ENCODE peak calls at places on chromosomes 5 and 9, in six cellular contexts. K, H, M, Q, S and O are unnamed samples.

GRCh38 chr9:123470121-123470851 is 114.3 kb downstream of the CRB2 start:
- DNase-seq in M (no peak), K (no peak), H (no peak), S (no peak), Q (no peak), O (no peak)

GRCh38 chr5:5270958-5271605 is 131.0 kb downstream of the ADAMTS16 start:
- DNase-seq in Q (peak), K (no peak), H (peak), M (peak), S (peak), O (peak)

GRCh38 chr5:82984786-82985762 is 92.1 kb downstream of the TMEM167A start:
- DNase-seq in K (no peak), M (no peak), S (no peak), Q (no peak), H (peak), O (no peak)

GRCh38 chr5:145101246-145101645 is 733.9 kb downstream of the PRELID2 start:
- DNase-seq in K (no peak), H (peak), S (peak), M (no peak), Q (peak), O (no peak)

GRCh38 chr5:172735141-172735831 is 35.7 kb downstream of the DUSP1 start:
- DNase-seq in M (no peak), K (peak), Q (no peak), S (no peak), H (no peak), O (peak)

GRCh38 chr9:95088421-95089161 is 228.9 kb downstream of the FANCC start:
- DNase-seq in Q (no peak), H (no peak), S (peak), K (peak), M (no peak), O (no peak)

GRCh38 chr5:143968071-143968878 is 156.3 kb downstream of the HMHB1 start:
- DNase-seq in K (no peak), M (no peak), Q (peak), H (peak), S (peak), O (no peak)

GRCh38 chr5:10064546-10065215 is 185.0 kb downstream of the ATPSCKMT start:
- DNase-seq in S (no peak), H (no peak), Q (no peak), M (no peak), K (no peak), O (no peak)

GRCh38 chr9:35526087-35526801 is 36.3 kb downstream of the RUSC2 start:
- DNase-seq in Q (no peak), M (no peak), H (peak), S (no peak), K (no peak), O (no peak)

GRCh38 chr5:132471944-132472343 is 18.6 kb downstream of the IRF1 start:
- DNase-seq in S (no peak), Q (no peak), H (no peak), M (no peak), K (peak), O (peak)

GRCh38 chr5:123673107-123673506 is 161.1 kb downstream of the CSNK1G3 start:
- DNase-seq in M (no peak), K (no peak), S (peak), H (peak), Q (no peak), O (no peak)

GRCh38 chr5:180070726-180071417 is 687 bp downstream of the RNF130 start:
- DNase-seq in Q (peak), K (no peak), M (peak), S (peak), H (peak), O (no peak)

GRCh38 chr5:159341145-159341544 is 10.9 kb upstream of the IL12B start:
- DNase-seq in Q (no peak), K (no peak), H (peak), M (no peak), S (no peak), O (no peak)

GRCh38 chr9:83061036-83061435 is 1.9 kb downstream of the RASEF start:
- DNase-seq in S (no peak), M (no peak), H (peak), K (no peak), Q (peak), O (no peak)

GRCh38 chr5:83767409-83767992 is 46.8 kb upstream of the HAPLN1 start:
- DNase-seq in K (no peak), Q (no peak), M (no peak), H (no peak), S (no peak), O (no peak)

GRCh38 chr5:75640395-75640794 is 29.1 kb downstream of the ANKDD1B start:
- DNase-seq in M (no peak), K (no peak), H (peak), Q (no peak), S (no peak), O (no peak)

GRCh38 chr9:76221423-76221822 is 172.8 kb downstream of the RFK start:
- DNase-seq in M (no peak), S (no peak), H (no peak), K (no peak), Q (no peak), O (no peak)

GRCh38 chr9:18442629-18443491 is 31.1 kb upstream of the ADAMTSL1 start:
- DNase-seq in H (peak), M (peak), K (no peak), Q (peak), S (peak), O (peak)

GRCh38 chr5:5306696-5307095 is 115.8 kb upstream of the ICE1 start:
- DNase-seq in H (no peak), S (no peak), K (no peak), M (no peak), Q (no peak), O (no peak)

GRCh38 chr5:84239509-84239908 is 145.2 kb downstream of the EDIL3 start:
- DNase-seq in S (no peak), H (peak), M (no peak), K (no peak), Q (no peak), O (no peak)

GRCh38 chr9:36192196-36192595 is 1.5 kb downstream of the CLTA start:
- DNase-seq in Q (no peak), M (no peak), K (no peak), S (peak), H (no peak), O (no peak)

GRCh38 chr9:929719-930118 is 46.7 kb upstream of the DMRT3 start:
- DNase-seq in H (no peak), S (no peak), K (no peak), Q (no peak), M (no peak), O (no peak)

GRCh38 chr5:33146916-33147315 is 293.8 kb upstream of the TARS1 start:
- DNase-seq in Q (no peak), M (no peak), H (peak), S (no peak), K (no peak), O (no peak)

GRCh38 chr9:110691002-110691549 is 22.5 kb downstream of the MUSK start:
- DNase-seq in M (no peak), Q (no peak), S (no peak), K (no peak), H (peak), O (no peak)

GRCh38 chr5:151196556-151197290 is 27.2 kb downstream of the CCDC69 start:
- DNase-seq in Q (no peak), H (no peak), M (no peak), S (no peak), K (no peak), O (no peak)

GRCh38 chr9:25724424-25724823 is 46.2 kb upstream of the TUSC1 start:
- DNase-seq in Q (no peak), H (peak), M (no peak), S (no peak), K (no peak), O (no peak)

GRCh38 chr5:64147849-64148441 is 17.7 kb upstream of the RNF180 start:
- DNase-seq in K (no peak), S (peak), H (peak), M (peak), Q (peak), O (peak)

GRCh38 chr9:86741311-86742215 is 205.7 kb downstream of the GAS1 start:
- DNase-seq in M (no peak), S (no peak), H (peak), K (no peak), Q (no peak), O (no peak)

GRCh38 chr5:144203750-144204596 is 33.3 kb downstream of the KCTD16 start:
- DNase-seq in M (peak), S (peak), Q (no peak), K (no peak), H (peak), O (no peak)

GRCh38 chr9:33165263-33166151 is 1.6 kb downstream of the B4GALT1 start:
- DNase-seq in M (peak), H (peak), Q (peak), K (no peak), S (no peak), O (no peak)

GRCh38 chr5:74357827-74358226 is 282.7 kb downstream of the ENC1 start:
- DNase-seq in Q (no peak), H (no peak), K (no peak), S (no peak), M (no peak), O (no peak)

GRCh38 chr9:79425840-79426239 is 145.9 kb upstream of the TLE4 start:
- DNase-seq in H (no peak), S (no peak), K (no peak), Q (no peak), M (no peak), O (no peak)

GRCh38 chr5:1498623-1499416 is 24.9 kb downstream of the LPCAT1 start:
- DNase-seq in M (no peak), K (no peak), S (no peak), Q (no peak), H (no peak), O (no peak)

GRCh38 chr5:54895816-54896341 is 89.5 kb downstream of the ESM1 start:
- DNase-seq in M (peak), H (peak), K (no peak), Q (peak), S (peak), O (no peak)

GRCh38 chr5:117943521-117943920 is 1044.8 kb downstream of the DTWD2 start:
- DNase-seq in K (no peak), H (no peak), M (no peak), Q (no peak), S (no peak), O (no peak)

GRCh38 chr5:100965291-100965690 is 62.2 kb upstream of the ST8SIA4 start:
- DNase-seq in K (no peak), S (no peak), H (no peak), M (no peak), Q (no peak), O (no peak)

GRCh38 chr9:401223-401622 is 186.6 kb downstream of the DOCK8 start:
- DNase-seq in S (no peak), K (no peak), H (no peak), M (no peak), Q (no peak), O (no peak)

GRCh38 chr5:13316191-13316590 is 628.3 kb downstream of the DNAH5 start:
- DNase-seq in M (no peak), Q (no peak), K (no peak), S (peak), H (no peak), O (no peak)

GRCh38 chr5:39119404-39120051 is 45.3 kb upstream of the RICTOR start:
- DNase-seq in H (no peak), Q (no peak), S (no peak), M (no peak), K (no peak), O (no peak)

GRCh38 chr5:39118638-39119037 is 44.4 kb upstream of the RICTOR start:
- DNase-seq in H (no peak), K (no peak), Q (no peak), S (no peak), M (no peak), O (no peak)

GRCh38 chr5:39121315-39121714 is 47.1 kb upstream of the RICTOR start:
- DNase-seq in M (no peak), Q (no peak), K (no peak), S (no peak), H (no peak), O (no peak)

GRCh38 chr5:39121922-39122321 is 47.7 kb upstream of the RICTOR start:
- DNase-seq in K (no peak), S (no peak), M (no peak), Q (no peak), H (no peak), O (no peak)

DNA sequence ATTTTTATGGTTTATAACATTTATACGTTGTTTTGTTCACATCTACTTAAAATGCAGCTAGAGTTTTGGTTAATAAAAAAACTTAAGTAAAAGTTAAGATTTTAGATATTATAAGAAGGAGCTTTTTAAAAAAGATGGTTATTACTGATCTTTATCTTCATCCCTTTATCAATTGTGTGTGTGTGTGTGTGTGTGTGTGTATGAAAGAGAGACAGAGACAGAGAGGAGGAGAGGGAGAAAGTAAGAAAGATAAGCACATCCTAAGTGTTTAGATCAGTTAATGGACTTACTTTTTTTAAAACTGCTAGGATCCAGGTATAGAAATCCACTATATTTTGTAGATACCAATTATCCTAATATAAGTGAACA is 45.8 kb upstream of the RICTOR start:
- DNase-seq in Q (no peak), M (no peak), H (no peak), K (no peak), S (no peak), O (no peak)
- TF ChIP-seq CTCF in Q (no peak), M (no peak), H (no peak), K (no peak), S (no peak), O (no peak)

DNA sequence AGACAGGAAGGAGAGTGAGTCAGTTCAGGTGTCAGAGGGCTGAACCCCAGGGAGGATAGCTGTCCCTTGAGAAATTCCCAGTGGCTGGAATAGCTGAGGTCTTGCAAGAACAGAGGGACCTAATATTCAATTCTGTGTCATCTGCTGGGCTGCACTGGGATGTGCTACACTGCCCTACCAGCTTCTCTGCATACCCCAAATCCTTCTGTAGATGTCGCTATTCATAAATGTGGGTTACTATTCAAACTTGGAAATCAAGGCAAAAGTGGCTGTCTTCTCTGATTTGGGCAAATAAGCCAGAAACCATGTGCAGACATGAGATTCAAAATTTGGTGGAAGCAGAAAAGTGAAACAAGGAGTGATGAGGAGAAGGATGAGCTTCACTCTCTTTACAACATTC is 16.3 kb downstream of the TNFSF8 start:
- DNase-seq in H (no peak), Q (no peak), S (peak), K (no peak), M (no peak), O (no peak)
- TF ChIP-seq CTCF in H (no peak), Q (no peak), S (peak), K (peak), M (no peak), O (no peak)

DNA sequence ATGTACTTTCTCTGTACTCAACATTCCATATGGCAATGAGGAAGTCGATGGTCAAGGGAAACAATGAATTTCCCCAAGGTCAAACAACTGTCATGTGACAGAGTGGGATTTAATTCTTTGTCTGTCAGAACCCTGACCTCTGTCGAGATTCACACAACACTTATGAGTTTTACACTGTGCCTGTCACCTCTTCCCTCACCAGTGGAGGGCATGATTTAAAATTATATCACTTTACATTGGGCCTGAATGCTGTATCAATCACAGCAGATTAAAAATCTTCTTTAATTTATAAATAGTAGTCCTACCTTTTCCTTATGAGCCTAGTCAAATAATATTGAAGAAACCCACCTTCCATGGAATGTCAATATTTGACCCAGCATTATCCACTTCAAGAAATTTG is 276.7 kb downstream of the CDH10 start:
- DNase-seq in Q (no peak), M (no peak), S (no peak), H (no peak), K (no peak), O (no peak)
- TF ChIP-seq CTCF in Q (no peak), M (no peak), S (peak), H (no peak), K (no peak), O (no peak)

GRCh38 chr5:57448751-57449150 is 33.9 kb downstream of the ACTBL2 start:
- DNase-seq in Q (no peak), S (peak), M (no peak), H (no peak), K (no peak), O (no peak)
- TF ChIP-seq CTCF in Q (no peak), S (no peak), M (no peak), H (no peak), K (no peak), O (no peak)